ENCODE peak calls at places on chromosomes 12 and 14, in five cellular contexts. X is fibroblast of lung, S is H9, L is dorsolateral prefrontal cortex, N is HEK293T. J is an unnamed sample.

GRCh38 chr14:100370003-100370402 is 46.9 kb downstream of the SLC25A47 start:
- DNase-seq in X (no peak), S (no peak), L (no peak), N (no peak), J (no peak)

GRCh38 chr14:59320771-59321170 is 132.3 kb downstream of the DAAM1 start:
- DNase-seq in X (peak; percentile 37), S (no peak), L (no peak), N (no peak), J (no peak)

GRCh38 chr14:64541261-64541970 is 875 bp downstream of the HSPA2 start:
- DNase-seq in X (peak; percentile 4), S (no peak), L (peak; percentile 12), N (no peak), J (no peak)

GRCh38 chr12:43969882-43970281 is 134.0 kb downstream of the TMEM117 start:
- DNase-seq in X (peak; percentile 29), S (no peak), L (no peak), N (no peak), J (no peak)

GRCh38 chr14:77950371-77950770 is 150.5 kb downstream of the ADCK1 start:
- DNase-seq in X (no peak), S (no peak), L (peak; percentile 34), N (no peak), J (no peak)

GRCh38 chr14:23831591-23831990 is 122.0 kb upstream of the DHRS4 start:
- DNase-seq in X (no peak), S (no peak), L (no peak), N (no peak), J (no peak)

GRCh38 chr12:19757317-19757877 is 318.1 kb downstream of the AEBP2 start:
- DNase-seq in X (peak; percentile 60), S (no peak), L (no peak), N (peak; percentile 13), J (peak; percentile 56)

GRCh38 chr14:72503696-72504368 is 390.1 kb downstream of the DPF3 start:
- DNase-seq in X (no peak), S (no peak), L (no peak), N (no peak), J (no peak)

GRCh38 chr12:62438098-62438692 is 28.4 kb upstream of the MON2 start:
- DNase-seq in X (peak; percentile 74), S (no peak), L (peak; percentile 38), N (peak; percentile 53), J (peak; percentile 56)

GRCh38 chr12:124399622-124400021 is 104.7 kb downstream of the RFLNA start:
- DNase-seq in X (no peak), S (peak; percentile 68), L (no peak), N (peak; percentile 71), J (no peak)

GRCh38 chr12:109827566-109828550 is 5.3 kb downstream of the TRPV4 start:
- DNase-seq in X (no peak), S (no peak), L (no peak), N (no peak), J (no peak)

GRCh38 chr12:116717466-116718457 is 20.1 kb downstream of the SPRING1 start:
- DNase-seq in X (peak; percentile 77), S (no peak), L (no peak), N (peak; percentile 49), J (no peak)

GRCh38 chr12:6323340-6323994 is 13.0 kb downstream of the PLEKHG6 start:
- DNase-seq in X (peak; percentile 94), S (peak; percentile 93), L (no peak), N (peak; percentile 65), J (peak; percentile 79)

GRCh38 chr12:41968661-41969060 is 176.0 kb downstream of the GXYLT1 start:
- DNase-seq in X (no peak), S (no peak), L (no peak), N (no peak), J (no peak)

GRCh38 chr14:31419179-31420012 is 954 bp downstream of the HEATR5A start:
- DNase-seq in X (peak; percentile 51), S (no peak), L (no peak), N (no peak), J (no peak)

GRCh38 chr14:98855926-98856325 is 416.1 kb downstream of the BCL11B start:
- DNase-seq in X (no peak), S (no peak), L (no peak), N (no peak), J (no peak)

GRCh38 chr14:55721353-55721752 is 141.3 kb downstream of the KTN1 start:
- DNase-seq in X (peak; percentile 90), S (no peak), L (no peak), N (no peak), J (no peak)

GRCh38 chr12:88952543-88952942 is 372.3 kb upstream of the KITLG start:
- DNase-seq in X (peak; percentile 54), S (no peak), L (no peak), N (no peak), J (peak; percentile 29)

GRCh38 chr14:50836515-50836914 is 5.6 kb upstream of the NIN start:
- DNase-seq in X (no peak), S (no peak), L (no peak), N (no peak), J (no peak)

GRCh38 chr12:90253674-90254181 is 545.1 kb upstream of the ATP2B1 start:
- DNase-seq in X (peak; percentile 78), S (peak; percentile 43), L (peak; percentile 16), N (peak; percentile 6), J (peak; percentile 15)

GRCh38 chr14:50666772-50667490 is 1.2 kb downstream of the SAV1 start:
- DNase-seq in X (peak; percentile 91), S (peak; percentile 53), L (no peak), N (peak; percentile 33), J (peak; percentile 56)

GRCh38 chr12:121330692-121331091 is 21.5 kb downstream of the ANAPC5 start:
- DNase-seq in X (no peak), S (no peak), L (no peak), N (no peak), J (no peak)

GRCh38 chr12:27843714-27844245 is 63.7 kb upstream of the MANSC4 start:
- DNase-seq in X (peak; percentile 71), S (no peak), L (no peak), N (no peak), J (no peak)

GRCh38 chr12:120930032-120930431 is 25.9 kb upstream of the SPPL3 start:
- DNase-seq in X (no peak), S (no peak), L (no peak), N (no peak), J (no peak)

GRCh38 chr14:73712540-73713141 is 1.5 kb downstream of the PNMA1 start:
- DNase-seq in X (no peak), S (peak; percentile 39), L (no peak), N (no peak), J (no peak)